ENCODE peak calls at places on chromosomes 11 and 22, in four cellular contexts. One of them, this sample, is unnamed.

GRCh38 chr11:100956321-100956720 is 173.3 kb downstream of the PGR start:
- DNase-seq in HCT116: no peak
- DNase-seq in HepG2: no peak
- DNase-seq in K562: no peak
- DNase-seq in this sample: no peak

GRCh38 chr11:130679247-130679646 is 230.8 kb downstream of the ADAMTS15 start:
- DNase-seq in K562: no peak
- DNase-seq in HepG2: no peak
- DNase-seq in HCT116: no peak
- DNase-seq in this sample: no peak

GRCh38 chr11:117670924-117671323 is 126.1 kb downstream of the DSCAML1 start:
- DNase-seq in HepG2: no peak
- DNase-seq in HCT116: no peak
- DNase-seq in K562: no peak
- DNase-seq in this sample: no peak

GRCh38 chr11:1758611-1759150 is 5.0 kb downstream of the CTSD start:
- DNase-seq in K562: no peak
- DNase-seq in HCT116: no peak
- DNase-seq in HepG2: no peak
- DNase-seq in this sample: no peak

GRCh38 chr11:1390603-1391164 is 950 bp downstream of the BRSK2 start:
- DNase-seq in HepG2: no peak
- DNase-seq in K562: no peak
- DNase-seq in HCT116: no peak
- DNase-seq in this sample: no peak

GRCh38 chr11:47156333-47156732 is 20.3 kb downstream of the ARFGAP2 start:
- DNase-seq in HCT116: no peak
- DNase-seq in HepG2: no peak
- DNase-seq in K562: no peak
- DNase-seq in this sample: no peak

GRCh38 chr11:85406841-85407240 is 220.3 kb downstream of the DLG2 start:
- DNase-seq in K562: no peak
- DNase-seq in HCT116: no peak
- DNase-seq in HepG2: no peak
- DNase-seq in this sample: no peak

GRCh38 chr22:38758276-38758945 is 2.6 kb upstream of the SUN2 start:
- DNase-seq in HepG2: no peak
- DNase-seq in K562: no peak
- DNase-seq in HCT116: no peak
- DNase-seq in this sample: no peak

GRCh38 chr22:17838180-17838865 is 64.1 kb upstream of the BID start:
- DNase-seq in HepG2: no peak
- DNase-seq in K562: no peak
- DNase-seq in HCT116: no peak
- DNase-seq in this sample: no peak

GRCh38 chr11:84480151-84480550 is 1147.0 kb downstream of the DLG2 start:
- DNase-seq in HCT116: no peak
- DNase-seq in K562: no peak
- DNase-seq in HepG2: no peak
- DNase-seq in this sample: no peak

GRCh38 chr11:70467196-70468085 is 69.1 kb downstream of the CTTN start:
- DNase-seq in HepG2: peak; percentile 33
- DNase-seq in HCT116: peak; percentile 33
- DNase-seq in K562: peak; percentile 72
- DNase-seq in this sample: peak; percentile 35

GRCh38 chr22:39502789-39503464 is 837 bp downstream of the MIEF1 start:
- DNase-seq in HCT116: no peak
- DNase-seq in HepG2: no peak
- DNase-seq in K562: no peak
- DNase-seq in this sample: no peak

GRCh38 chr11:59668950-59669610 is at the start of gene PATL1:
- DNase-seq in K562: peak; percentile 98
- DNase-seq in HCT116: peak; percentile 94
- DNase-seq in HepG2: peak; percentile 95
- DNase-seq in this sample: peak; percentile 92

GRCh38 chr11:59666969-59667368 is 1.9 kb downstream of the PATL1 start:
- DNase-seq in HepG2: no peak
- DNase-seq in HCT116: no peak
- DNase-seq in K562: no peak
- DNase-seq in this sample: no peak

GRCh38 chr11:59669611-59670009 is 773 bp upstream of the PATL1 start:
- DNase-seq in HCT116: no peak
- DNase-seq in K562: no peak
- DNase-seq in HepG2: no peak
- DNase-seq in this sample: no peak

GRCh38 chr11:59667812-59668187 is 1.0 kb downstream of the PATL1 start:
- DNase-seq in HepG2: peak; percentile 3
- DNase-seq in K562: no peak
- DNase-seq in HCT116: no peak
- DNase-seq in this sample: no peak

GRCh38 chr11:59668188-59668949 is 468 bp downstream of the PATL1 start:
- DNase-seq in K562: peak; percentile 79
- DNase-seq in HepG2: peak; percentile 53
- DNase-seq in HCT116: no peak
- DNase-seq in this sample: no peak
- TF ChIP-seq CTCF in K562: peak; percentile 22
- TF ChIP-seq CTCF in HepG2: no peak
- TF ChIP-seq CTCF in HCT116: peak; percentile 25
- TF ChIP-seq CTCF in this sample: peak; percentile 8

DNA sequence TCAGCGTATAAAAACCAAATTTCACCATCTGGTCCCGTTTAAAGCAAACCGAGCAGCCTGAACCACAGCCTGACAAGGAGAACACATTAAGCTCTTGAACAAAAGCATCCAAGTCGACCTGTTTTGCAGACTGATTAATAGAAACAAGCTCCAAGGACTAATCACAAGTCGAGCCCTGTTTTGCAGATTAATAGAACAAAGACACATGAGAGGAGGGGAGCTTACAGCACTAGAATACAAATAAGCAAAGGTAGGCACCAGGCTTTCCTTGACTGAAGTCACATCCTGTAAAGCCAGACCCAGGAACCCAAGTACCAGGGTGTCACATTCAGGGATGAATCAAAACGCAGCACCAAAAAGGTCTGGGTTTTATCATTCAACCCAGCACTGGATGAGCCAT is 104.8 kb downstream of the MPPED2 start:
- DNase-seq in HCT116: no peak
- DNase-seq in K562: no peak
- DNase-seq in HepG2: no peak
- DNase-seq in this sample: no peak
- H3K4me1 ChIP-seq in HCT116: no peaks in the 10 kb centered on the region
- H3K4me1 ChIP-seq in K562: no peaks in the 10 kb centered on the region
- H3K4me1 ChIP-seq in HepG2: no peaks in the 10 kb centered on the region
- H3K4me1 ChIP-seq in this sample: no peaks in the 10 kb centered on the region

GRCh38 chr22:19641254-19641982 is 72.9 kb upstream of the SEPTIN5 start:
- DNase-seq in K562: peak; percentile 92
- DNase-seq in HCT116: peak; percentile 19
- DNase-seq in HepG2: no peak
- DNase-seq in this sample: no peak
- TF ChIP-seq TCF7L2 in K562: no peak
- TF ChIP-seq TCF7L2 in HCT116: no peak
- TF ChIP-seq TCF7L2 in HepG2: no peak
- TF ChIP-seq TCF7L2 in this sample: no peak

GRCh38 chr22:26487996-26488395 is 4.3 kb downstream of the SRRD start:
- DNase-seq in HCT116: no peak
- DNase-seq in K562: no peak
- DNase-seq in HepG2: no peak
- DNase-seq in this sample: no peak

GRCh38 chr22:26489447-26490036 is 5.9 kb downstream of the SRRD start:
- DNase-seq in HCT116: no peak
- DNase-seq in K562: no peak
- DNase-seq in HepG2: peak; percentile 71
- DNase-seq in this sample: no peak

GRCh38 chr22:26494506-26494905 is 10.8 kb downstream of the SRRD start:
- DNase-seq in HepG2: no peak
- DNase-seq in HCT116: no peak
- DNase-seq in K562: no peak
- DNase-seq in this sample: no peak

GRCh38 chr22:26496456-26496855 is 12.8 kb downstream of the SRRD start:
- DNase-seq in HCT116: no peak
- DNase-seq in K562: no peak
- DNase-seq in HepG2: no peak
- DNase-seq in this sample: no peak

GRCh38 chr22:26492220-26492619 is 8.5 kb downstream of the SRRD start:
- DNase-seq in HepG2: no peak
- DNase-seq in K562: no peak
- DNase-seq in HCT116: no peak
- DNase-seq in this sample: no peak
- TF ChIP-seq CTCF in HepG2: no peak
- TF ChIP-seq CTCF in K562: no peak
- TF ChIP-seq CTCF in HCT116: no peak
- TF ChIP-seq CTCF in this sample: no peak

GRCh38 chr22:29081499-29082236 is 8.8 kb downstream of the KREMEN1 start:
- DNase-seq in K562: no peak
- DNase-seq in HCT116: no peak
- DNase-seq in HepG2: no peak
- DNase-seq in this sample: no peak

GRCh38 chr22:29078036-29078868 is 5.4 kb downstream of the KREMEN1 start:
- DNase-seq in HCT116: no peak
- DNase-seq in K562: no peak
- DNase-seq in HepG2: no peak
- DNase-seq in this sample: no peak

GRCh38 chr22:29079218-29079901 is 6.5 kb downstream of the KREMEN1 start:
- DNase-seq in K562: no peak
- DNase-seq in HCT116: no peak
- DNase-seq in HepG2: no peak
- DNase-seq in this sample: no peak

GRCh38 chr22:29078869-29079207 is 6.0 kb downstream of the KREMEN1 start:
- DNase-seq in HCT116: no peak
- DNase-seq in K562: peak; percentile 28
- DNase-seq in HepG2: no peak
- DNase-seq in this sample: no peak

DNA sequence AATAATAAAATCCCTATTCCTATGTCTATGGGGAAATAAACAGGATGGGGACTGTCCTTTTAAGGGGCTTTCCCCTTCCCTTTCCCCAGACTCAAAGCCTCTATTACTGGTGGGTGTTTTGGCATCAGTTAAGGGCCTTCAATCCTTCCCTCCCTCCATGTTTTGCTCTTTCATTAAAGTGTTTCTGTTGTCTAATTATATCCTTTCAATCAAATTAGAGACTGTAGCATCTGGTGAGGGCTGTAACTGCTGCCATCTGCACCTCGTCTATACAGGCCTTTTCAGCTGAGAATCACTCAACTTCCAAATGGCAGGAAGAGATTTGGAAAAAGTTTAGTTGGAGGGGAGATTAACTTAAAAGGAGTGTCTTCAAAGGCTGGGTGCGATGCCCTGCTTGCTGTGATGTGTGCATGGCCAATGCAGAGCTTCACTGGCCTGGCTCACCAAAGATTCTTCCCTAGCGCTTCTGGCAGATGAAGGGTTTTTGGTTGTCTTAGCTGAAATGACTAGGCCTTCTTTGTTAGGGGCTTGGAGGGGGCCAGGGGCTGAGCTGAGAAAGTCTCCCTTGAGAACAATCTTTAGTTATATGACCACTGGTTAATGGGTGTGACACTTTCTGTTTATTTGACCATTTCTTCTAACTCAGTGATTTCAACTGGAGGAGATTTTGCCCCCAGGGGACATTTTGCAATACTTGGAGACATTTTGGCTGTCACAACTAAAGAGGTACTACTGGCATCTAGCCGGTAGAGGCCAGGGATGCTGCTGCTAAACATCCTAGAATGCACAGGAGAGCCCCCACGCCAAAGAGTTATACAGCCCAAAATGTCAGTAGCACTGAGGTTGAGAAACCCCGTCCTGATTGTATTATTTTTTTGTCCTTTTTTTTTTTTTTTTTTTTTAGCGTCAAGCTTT is 7.5 kb downstream of the KREMEN1 start:
- DNase-seq in K562: no peak
- DNase-seq in HepG2: no peak
- DNase-seq in HCT116: no peak
- DNase-seq in this sample: no peak
- H3K4me1 ChIP-seq in K562: peaks cover 37% of the 10 kb centered on the region
- H3K4me1 ChIP-seq in HepG2: peaks cover 2% of the 10 kb centered on the region
- H3K4me1 ChIP-seq in HCT116: peaks cover 11% of the 10 kb centered on the region
- H3K4me1 ChIP-seq in this sample: no peaks in the 10 kb centered on the region

GRCh38 chr22:22934543-22935055 is 47.0 kb downstream of the IGLL5 start:
- DNase-seq in HCT116: no peak
- DNase-seq in K562: peak; percentile 59
- DNase-seq in HepG2: no peak
- DNase-seq in this sample: no peak

GRCh38 chr22:22935056-22935545 is 47.5 kb downstream of the IGLL5 start:
- DNase-seq in HepG2: no peak
- DNase-seq in HCT116: no peak
- DNase-seq in K562: peak; percentile 60
- DNase-seq in this sample: no peak

GRCh38 chr22:22936190-22936914 is 48.7 kb downstream of the IGLL5 start:
- DNase-seq in HCT116: no peak
- DNase-seq in HepG2: no peak
- DNase-seq in K562: no peak
- DNase-seq in this sample: no peak

GRCh38 chr22:22936915-22937656 is 49.5 kb downstream of the IGLL5 start:
- DNase-seq in HepG2: no peak
- DNase-seq in HCT116: no peak
- DNase-seq in K562: no peak
- DNase-seq in this sample: no peak

DNA sequence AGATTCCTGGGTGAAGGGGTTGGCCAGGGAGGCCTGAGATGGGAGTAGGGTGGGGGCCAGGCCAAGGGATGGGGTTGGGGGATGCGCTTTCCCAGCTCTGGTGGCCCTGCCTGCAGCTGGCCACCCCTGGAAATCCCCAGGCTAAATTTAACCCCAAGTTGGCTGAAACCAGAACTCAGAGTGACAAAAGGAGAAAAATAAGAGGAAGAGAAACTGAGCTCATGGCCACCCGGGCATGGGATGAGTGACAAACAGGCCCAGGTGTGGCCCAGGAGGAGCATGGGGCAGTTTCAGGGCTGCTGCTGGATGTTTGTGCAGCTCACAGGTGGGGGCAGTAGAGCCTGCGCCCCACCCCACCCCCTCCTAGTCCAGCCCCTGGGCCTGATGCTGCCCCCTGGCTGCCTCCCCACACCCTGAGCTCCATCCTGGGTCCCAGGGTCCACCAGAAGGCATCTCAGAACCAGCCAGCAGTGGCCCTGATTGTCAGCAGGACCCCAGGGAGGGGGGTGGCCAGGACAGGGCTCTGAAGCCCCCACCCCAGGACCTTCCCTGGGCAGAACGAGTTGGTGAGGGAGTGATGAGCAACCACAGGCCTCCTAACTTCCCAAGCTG is 48.0 kb downstream of the IGLL5 start:
- DNase-seq in K562: peak; percentile 60
- DNase-seq in HepG2: no peak
- DNase-seq in HCT116: no peak
- DNase-seq in this sample: no peak
- TF ChIP-seq TCF7L2 in K562: no peak
- TF ChIP-seq TCF7L2 in HepG2: no peak
- TF ChIP-seq TCF7L2 in HCT116: no peak
- TF ChIP-seq TCF7L2 in this sample: no peak

GRCh38 chr11:115678942-115679341 is 174.7 kb upstream of the CADM1 start:
- DNase-seq in K562: no peak
- DNase-seq in HepG2: peak; percentile 37
- DNase-seq in HCT116: no peak
- DNase-seq in this sample: no peak
- TF ChIP-seq CTCF in K562: no peak
- TF ChIP-seq CTCF in HepG2: peak; percentile 77
- TF ChIP-seq CTCF in HCT116: no peak
- TF ChIP-seq CTCF in this sample: no peak

GRCh38 chr22:50281957-50282356 is 11.8 kb upstream of the MAPK11 start:
- DNase-seq in HepG2: no peak
- DNase-seq in HCT116: no peak
- DNase-seq in K562: no peak
- DNase-seq in this sample: no peak
- H3K4me1 ChIP-seq in HepG2: no peaks in the 10 kb centered on the region
- H3K4me1 ChIP-seq in HCT116: peaks cover 20% of the 10 kb centered on the region
- H3K4me1 ChIP-seq in K562: no peaks in the 10 kb centered on the region
- H3K4me1 ChIP-seq in this sample: peaks cover 4% of the 10 kb centered on the region

GRCh38 chr11:65377777-65378176 is 4.7 kb downstream of the SLC25A45 start:
- DNase-seq in HCT116: no peak
- DNase-seq in K562: no peak
- DNase-seq in HepG2: no peak
- DNase-seq in this sample: no peak
- TF ChIP-seq TCF7L2 in HCT116: no peak
- TF ChIP-seq TCF7L2 in K562: no peak
- TF ChIP-seq TCF7L2 in HepG2: no peak
- TF ChIP-seq TCF7L2 in this sample: no peak

This sample was measured in Panc1.